ENCODE peak calls at places on chromosomes 6 and 20, in four cellular contexts. One of them, this sample, is unnamed.

GRCh38 chr6:45822269-45822812 is 193.3 kb downstream of the CLIC5 start:
- DNase-seq in HCT116: no peak
- DNase-seq in OCI-LY7: no peak
- DNase-seq in brain microvascular endothelial cell: no peak
- DNase-seq in this sample: no peak

GRCh38 chr6:98463629-98464028 is 370.7 kb upstream of the POU3F2 start:
- DNase-seq in HCT116: no peak
- DNase-seq in OCI-LY7: no peak
- DNase-seq in brain microvascular endothelial cell: no peak
- DNase-seq in this sample: no peak

GRCh38 chr6:46652232-46652602 is 401 bp downstream of the CYP39A1 start:
- DNase-seq in HCT116: no peak
- DNase-seq in OCI-LY7: no peak
- DNase-seq in brain microvascular endothelial cell: no peak
- DNase-seq in this sample: no peak

GRCh38 chr20:23090147-23090546 is 4.0 kb upstream of the CD93 start:
- DNase-seq in HCT116: no peak
- DNase-seq in OCI-LY7: no peak
- DNase-seq in brain microvascular endothelial cell: no peak
- DNase-seq in this sample: no peak

GRCh38 chr6:79094938-79095337 is 16.9 kb upstream of the PHIP start:
- DNase-seq in HCT116: no peak
- DNase-seq in OCI-LY7: no peak
- DNase-seq in brain microvascular endothelial cell: no peak
- DNase-seq in this sample: no peak

GRCh38 chr6:81562169-81562568 is 190.3 kb downstream of the TENT5A start:
- DNase-seq in HCT116: peak
- DNase-seq in OCI-LY7: no peak
- DNase-seq in brain microvascular endothelial cell: peak
- DNase-seq in this sample: no peak

GRCh38 chr20:38745757-38746156 is 2.5 kb upstream of the ACTR5 start:
- DNase-seq in HCT116: peak
- DNase-seq in OCI-LY7: no peak
- DNase-seq in brain microvascular endothelial cell: no peak
- DNase-seq in this sample: no peak

GRCh38 chr6:144954241-144954556 is 669.1 kb downstream of the UTRN start:
- DNase-seq in HCT116: no peak
- DNase-seq in OCI-LY7: no peak
- DNase-seq in brain microvascular endothelial cell: no peak
- DNase-seq in this sample: no peak

GRCh38 chr20:38426006-38426405 is 9.1 kb downstream of the SNHG17 start:
- DNase-seq in HCT116: no peak
- DNase-seq in OCI-LY7: no peak
- DNase-seq in brain microvascular endothelial cell: peak
- DNase-seq in this sample: no peak

GRCh38 chr6:835476-836160 is 142.7 kb upstream of the EXOC2 start:
- DNase-seq in HCT116: no peak
- DNase-seq in OCI-LY7: no peak
- DNase-seq in brain microvascular endothelial cell: no peak
- DNase-seq in this sample: no peak

GRCh38 chr6:71383476-71383875 is 94.9 kb downstream of the OGFRL1 start:
- DNase-seq in HCT116: peak
- DNase-seq in OCI-LY7: peak
- DNase-seq in brain microvascular endothelial cell: no peak
- DNase-seq in this sample: no peak

GRCh38 chr6:82208914-82209313 is 38.6 kb downstream of the IBTK start:
- DNase-seq in HCT116: no peak
- DNase-seq in OCI-LY7: no peak
- DNase-seq in brain microvascular endothelial cell: no peak
- DNase-seq in this sample: no peak

GRCh38 chr6:114247101-114247500 is 95.7 kb downstream of the HS3ST5 start:
- DNase-seq in HCT116: no peak
- DNase-seq in OCI-LY7: no peak
- DNase-seq in brain microvascular endothelial cell: no peak
- DNase-seq in this sample: no peak

GRCh38 chr6:161091972-161092701 is 100.6 kb downstream of the MAP3K4 start:
- DNase-seq in HCT116: no peak
- DNase-seq in OCI-LY7: no peak
- DNase-seq in brain microvascular endothelial cell: no peak
- DNase-seq in this sample: no peak

GRCh38 chr6:16769986-16770376 is 8.7 kb upstream of the ATXN1 start:
- DNase-seq in HCT116: no peak
- DNase-seq in OCI-LY7: no peak
- DNase-seq in brain microvascular endothelial cell: peak
- DNase-seq in this sample: no peak

GRCh38 chr6:78810698-78811097 is 56.7 kb upstream of the IRAK1BP1 start:
- DNase-seq in HCT116: no peak
- DNase-seq in OCI-LY7: no peak
- DNase-seq in brain microvascular endothelial cell: peak
- DNase-seq in this sample: no peak

GRCh38 chr6:105364243-105364642 is 38.6 kb downstream of the PREP start:
- DNase-seq in HCT116: no peak
- DNase-seq in OCI-LY7: no peak
- DNase-seq in brain microvascular endothelial cell: no peak
- DNase-seq in this sample: no peak

GRCh38 chr6:110345025-110345424 is 13.1 kb downstream of the METTL24 start:
- DNase-seq in HCT116: no peak
- DNase-seq in OCI-LY7: no peak
- DNase-seq in brain microvascular endothelial cell: no peak
- DNase-seq in this sample: no peak

GRCh38 chr6:150841697-150842096 is 23.8 kb upstream of the MTHFD1L start:
- DNase-seq in HCT116: no peak
- DNase-seq in OCI-LY7: no peak
- DNase-seq in brain microvascular endothelial cell: no peak
- DNase-seq in this sample: no peak

GRCh38 chr6:156427345-156427744 is 349.8 kb upstream of the ARID1B start:
- DNase-seq in HCT116: no peak
- DNase-seq in OCI-LY7: no peak
- DNase-seq in brain microvascular endothelial cell: peak
- DNase-seq in this sample: no peak

GRCh38 chr6:6878921-6879585 is 228.7 kb upstream of the RREB1 start:
- DNase-seq in HCT116: no peak
- DNase-seq in OCI-LY7: no peak
- DNase-seq in brain microvascular endothelial cell: no peak
- DNase-seq in this sample: no peak

GRCh38 chr20:62952373-62953166 is at the start of gene SLC17A9:
- DNase-seq in HCT116: peak
- DNase-seq in OCI-LY7: no peak
- DNase-seq in brain microvascular endothelial cell: peak
- DNase-seq in this sample: no peak

GRCh38 chr6:149499066-149499465 is 14.3 kb upstream of the ZC3H12D start:
- DNase-seq in HCT116: no peak
- DNase-seq in OCI-LY7: no peak
- DNase-seq in brain microvascular endothelial cell: peak
- DNase-seq in this sample: no peak

GRCh38 chr6:137900815-137901214 is 33.8 kb downstream of the TNFAIP3 start:
- DNase-seq in HCT116: no peak
- DNase-seq in OCI-LY7: no peak
- DNase-seq in brain microvascular endothelial cell: no peak
- DNase-seq in this sample: no peak

GRCh38 chr6:11217360-11218076 is 14.9 kb downstream of the NEDD9 start:
- DNase-seq in HCT116: no peak
- DNase-seq in OCI-LY7: no peak
- DNase-seq in brain microvascular endothelial cell: no peak
- DNase-seq in this sample: no peak

GRCh38 chr6:113944701-113945100 is 26.2 kb downstream of the HDAC2 start:
- DNase-seq in HCT116: no peak
- DNase-seq in OCI-LY7: no peak
- DNase-seq in brain microvascular endothelial cell: peak
- DNase-seq in this sample: no peak

GRCh38 chr20:17845701-17846475 is 122.7 kb downstream of the SNX5 start:
- DNase-seq in HCT116: no peak
- DNase-seq in OCI-LY7: no peak
- DNase-seq in brain microvascular endothelial cell: no peak
- DNase-seq in this sample: no peak

GRCh38 chr6:31697555-31697954 is 5.6 kb downstream of the ABHD16A start:
- DNase-seq in HCT116: no peak
- DNase-seq in OCI-LY7: no peak
- DNase-seq in brain microvascular endothelial cell: no peak
- DNase-seq in this sample: no peak

DNA sequence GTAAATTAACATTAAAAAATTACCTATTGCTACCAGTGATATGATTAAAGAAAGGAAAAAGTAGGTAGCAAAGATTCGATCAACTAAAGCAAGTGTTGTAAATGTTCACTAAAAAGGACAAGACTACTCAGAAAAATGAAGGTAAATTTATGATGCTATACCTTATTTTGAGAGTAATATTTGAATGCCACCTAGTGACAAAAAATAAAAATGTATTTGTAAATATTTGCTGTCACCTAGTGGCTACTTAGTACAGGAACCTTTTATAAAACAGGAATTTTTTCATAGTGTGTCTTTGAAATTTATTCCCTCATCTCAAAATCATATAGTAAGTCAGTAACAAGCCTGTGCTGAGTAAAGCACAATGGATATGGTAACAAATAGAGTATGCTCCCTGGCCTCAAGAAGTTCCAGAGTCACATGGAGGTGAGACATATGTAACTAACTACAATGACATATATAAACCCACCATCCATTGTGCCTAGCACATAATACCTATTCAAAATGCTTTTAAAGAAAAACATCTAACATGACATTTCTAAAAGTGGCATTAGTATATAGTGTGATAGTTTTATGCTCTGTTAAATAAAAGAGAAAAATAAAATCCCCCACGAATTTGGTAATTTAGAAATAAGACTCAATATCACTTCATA is 193.1 kb upstream of the SIM1 start:
- DNase-seq in HCT116: no peak
- DNase-seq in OCI-LY7: peak
- DNase-seq in brain microvascular endothelial cell: no peak
- DNase-seq in this sample: no peak
- TF ChIP-seq CTCF in HCT116: peak
- TF ChIP-seq CTCF in OCI-LY7: peak
- TF ChIP-seq CTCF in brain microvascular endothelial cell: peak
- TF ChIP-seq CTCF in this sample: peak

GRCh38 chr6:56764081-56764566 is 121.4 kb upstream of the DST start:
- DNase-seq in HCT116: peak
- DNase-seq in OCI-LY7: no peak
- DNase-seq in brain microvascular endothelial cell: no peak
- DNase-seq in this sample: no peak
- TF ChIP-seq CTCF in HCT116: peak
- TF ChIP-seq CTCF in OCI-LY7: peak
- TF ChIP-seq CTCF in brain microvascular endothelial cell: peak
- TF ChIP-seq CTCF in this sample: peak

GRCh38 chr20:11497543-11497942 is 420.1 kb upstream of the BTBD3 start:
- DNase-seq in HCT116: no peak
- DNase-seq in OCI-LY7: no peak
- DNase-seq in brain microvascular endothelial cell: no peak
- DNase-seq in this sample: no peak
- TF ChIP-seq CTCF in HCT116: no peak
- TF ChIP-seq CTCF in OCI-LY7: no peak
- TF ChIP-seq CTCF in brain microvascular endothelial cell: no peak
- TF ChIP-seq CTCF in this sample: no peak

GRCh38 chr6:30211899-30212298 is 1.3 kb downstream of the TRIM26 start:
- DNase-seq in HCT116: no peak
- DNase-seq in OCI-LY7: no peak
- DNase-seq in brain microvascular endothelial cell: no peak
- DNase-seq in this sample: no peak

GRCh38 chr6:30212865-30213653 is at the start of gene TRIM26:
- DNase-seq in HCT116: peak
- DNase-seq in OCI-LY7: peak
- DNase-seq in brain microvascular endothelial cell: peak
- DNase-seq in this sample: peak

GRCh38 chr6:30213999-30214982 is 1.1 kb upstream of the TRIM26 start:
- DNase-seq in HCT116: no peak
- DNase-seq in OCI-LY7: peak
- DNase-seq in brain microvascular endothelial cell: peak
- DNase-seq in this sample: no peak

GRCh38 chr6:30211306-30211705 is 1.9 kb downstream of the TRIM26 start:
- DNase-seq in HCT116: no peak
- DNase-seq in OCI-LY7: peak
- DNase-seq in brain microvascular endothelial cell: no peak
- DNase-seq in this sample: no peak

GRCh38 chr6:30213654-30213998 is 420 bp upstream of the TRIM26 start:
- DNase-seq in HCT116: no peak
- DNase-seq in OCI-LY7: no peak
- DNase-seq in brain microvascular endothelial cell: no peak
- DNase-seq in this sample: no peak
- TF ChIP-seq CTCF in HCT116: no peak
- TF ChIP-seq CTCF in OCI-LY7: peak
- TF ChIP-seq CTCF in brain microvascular endothelial cell: no peak
- TF ChIP-seq CTCF in this sample: no peak

GRCh38 chr6:2766767-2767314 is 1.6 kb downstream of the WRNIP1 start:
- DNase-seq in HCT116: no peak
- DNase-seq in OCI-LY7: no peak
- DNase-seq in brain microvascular endothelial cell: no peak
- DNase-seq in this sample: no peak
- TF ChIP-seq CTCF in HCT116: no peak
- TF ChIP-seq CTCF in OCI-LY7: peak
- TF ChIP-seq CTCF in brain microvascular endothelial cell: no peak
- TF ChIP-seq CTCF in this sample: peak

This sample was measured in chondrocyte.